ENCODE peak calls at places on chromosomes 3 and 15, in six cellular contexts. R is psoas muscle; Z is activated naive CD4-positive, alpha-beta T cell; T is GM20000; C is activated CD4-positive, alpha-beta T cell treated with anti-CD3 and anti-CD28 coated beads for 24 hours; X is esophagus squamous epithelium. U is an unnamed sample.

GRCh38 chr3:107627962-107628542 is 105.3 kb downstream of the BBX start:
- DNase-seq in R (no peak), Z (no peak), T (no peak), C (no peak), X (no peak), U (no peak)

GRCh38 chr3:127831723-127832172 is 9.4 kb upstream of the MGLL start:
- DNase-seq in R (peak), Z (no peak), T (peak), C (no peak), X (no peak), U (peak)

GRCh38 chr3:124456506-124456905 is 273.7 kb upstream of the UMPS start:
- DNase-seq in R (no peak), Z (no peak), T (no peak), C (no peak), X (no peak), U (no peak)

GRCh38 chr3:77815467-77815866 is 775.6 kb downstream of the ROBO2 start:
- DNase-seq in R (no peak), Z (no peak), T (no peak), C (no peak), X (no peak), U (no peak)

GRCh38 chr3:151305081-151305777 is 11.4 kb downstream of the GPR87 start:
- DNase-seq in R (peak), Z (no peak), T (no peak), C (peak), X (no peak), U (peak)

GRCh38 chr3:13723676-13724207 is 156.1 kb downstream of the WNT7A start:
- DNase-seq in R (no peak), Z (no peak), T (no peak), C (no peak), X (no peak), U (no peak)

GRCh38 chr3:17420668-17421067 is 321.8 kb downstream of the TBC1D5 start:
- DNase-seq in R (no peak), Z (no peak), T (no peak), C (no peak), X (no peak), U (no peak)

GRCh38 chr3:54771050-54771449 is 156.8 kb downstream of the LRTM1 start:
- DNase-seq in R (no peak), Z (no peak), T (no peak), C (no peak), X (no peak), U (no peak)

GRCh38 chr15:28984421-28985375 is 98.9 kb downstream of the APBA2 start:
- DNase-seq in R (no peak), Z (no peak), T (no peak), C (no peak), X (no peak), U (no peak)

GRCh38 chr3:47161983-47162694 is 1.8 kb downstream of the SETD2 start:
- DNase-seq in R (no peak), Z (no peak), T (peak), C (no peak), X (no peak), U (no peak)

GRCh38 chr3:43723121-43723734 is 32.5 kb downstream of the ABHD5 start:
- DNase-seq in R (no peak), Z (no peak), T (no peak), C (no peak), X (no peak), U (no peak)

GRCh38 chr3:130748520-130748919 is 1.9 kb upstream of the PIK3R4 start:
- DNase-seq in R (no peak), Z (no peak), T (no peak), C (no peak), X (no peak), U (no peak)

GRCh38 chr3:103767635-103768034 is 1332.8 kb downstream of the ZPLD1 start:
- DNase-seq in R (no peak), Z (no peak), T (no peak), C (no peak), X (no peak), U (no peak)

GRCh38 chr3:194543550-194543949 is 56.7 kb upstream of the ATP13A3 start:
- DNase-seq in R (no peak), Z (no peak), T (no peak), C (no peak), X (no peak), U (no peak)

GRCh38 chr15:63172376-63173115 is 15.3 kb upstream of the RPS27L start:
- DNase-seq in R (peak), Z (no peak), T (no peak), C (no peak), X (no peak), U (no peak)

GRCh38 chr15:74170845-74171578 is 2.5 kb upstream of the ISLR start:
- DNase-seq in R (no peak), Z (no peak), T (no peak), C (no peak), X (no peak), U (no peak)

GRCh38 chr3:56373386-56373785 is 94.9 kb downstream of the ERC2 start:
- DNase-seq in R (no peak), Z (no peak), T (no peak), C (no peak), X (no peak), U (no peak)

GRCh38 chr15:71335591-71335990 is 220.3 kb downstream of the THSD4 start:
- DNase-seq in R (no peak), Z (no peak), T (no peak), C (no peak), X (no peak), U (no peak)

GRCh38 chr3:14143271-14143605 is 18.4 kb downstream of the TMEM43 start:
- DNase-seq in R (no peak), Z (no peak), T (no peak), C (no peak), X (no peak), U (no peak)

GRCh38 chr15:33729648-33730047 is 238.6 kb upstream of the CHRM5 start:
- DNase-seq in R (no peak), Z (no peak), T (no peak), C (no peak), X (no peak), U (no peak)

GRCh38 chr15:28952666-28953491 is 67.1 kb downstream of the APBA2 start:
- DNase-seq in R (no peak), Z (no peak), T (no peak), C (no peak), X (no peak), U (no peak)

GRCh38 chr3:195708066-195708465 is 12.7 kb upstream of the MUC20 start:
- DNase-seq in R (no peak), Z (no peak), T (peak), C (no peak), X (no peak), U (no peak)

U was measured in right cardiac atrium.